ENCODE peak calls at places on chromosomes 4 and X, in five cellular contexts. W is endothelial cell of umbilical vein, E is K562, K is SK-N-SH, L is fibroblast of lung. Z is an unnamed sample.
A peak's percentile ranks its signal among the peaks of the same experiment; 100 is the strongest.

GRCh38 chr4:17220816-17221215 is 291.1 kb downstream of the QDPR start:
- DNase-seq in W (no peak), E (no peak), K (no peak), L (no peak), Z (no peak)

GRCh38 chrX:47278684-47279083 is 45.9 kb downstream of the USP11 start:
- DNase-seq in W (no peak), E (no peak), K (no peak), L (peak; percentile 46), Z (no peak)

GRCh38 chrX:23694606-23695005 is 27.3 kb downstream of the PRDX4 start:
- DNase-seq in W (peak; percentile 42), E (peak; percentile 67), K (peak; percentile 67), L (peak; percentile 62), Z (peak; percentile 43)

GRCh38 chrX:12946838-12947544 is 27.9 kb upstream of the TMSB4X start:
- DNase-seq in W (peak; percentile 90), E (peak; percentile 74), K (peak; percentile 62), L (peak; percentile 86), Z (peak; percentile 94)

GRCh38 chrX:47186096-47186740 is 7.4 kb upstream of the UBA1 start:
- DNase-seq in W (no peak), E (no peak), K (no peak), L (no peak), Z (no peak)

GRCh38 chrX:7154040-7154597 is 6.2 kb upstream of the PUDP start:
- DNase-seq in W (no peak), E (no peak), K (no peak), L (no peak), Z (peak; percentile 53)

GRCh38 chr4:139872274-139872673 is 206.7 kb downstream of the MGST2 start:
- DNase-seq in W (peak; percentile 93), E (no peak), K (no peak), L (peak; percentile 89), Z (peak; percentile 15)

GRCh38 chr4:114057746-114058145 is 78.3 kb upstream of the ARSJ start:
- DNase-seq in W (no peak), E (no peak), K (no peak), L (no peak), Z (no peak)

GRCh38 chrX:150455220-150455618 is 92.1 kb downstream of the MAMLD1 start:
- DNase-seq in W (no peak), E (no peak), K (no peak), L (peak; percentile 14), Z (no peak)

GRCh38 chr4:110503588-110504435 is 27.9 kb downstream of the ENPEP start:
- DNase-seq in W (no peak), E (no peak), K (no peak), L (peak; percentile 34), Z (no peak)

GRCh38 chr4:38099908-38100407 is 139.8 kb downstream of the PTTG2 start:
- DNase-seq in W (peak; percentile 84), E (no peak), K (no peak), L (peak; percentile 61), Z (no peak)

GRCh38 chrX:25968920-25969319 is 169.2 kb upstream of the MAGEB18 start:
- DNase-seq in W (peak; percentile 33), E (peak; percentile 4), K (peak; percentile 35), L (peak; percentile 27), Z (no peak)

GRCh38 chr4:158162637-158163036 is 10.2 kb downstream of the GASK1B start:
- DNase-seq in W (peak; percentile 78), E (no peak), K (no peak), L (no peak), Z (no peak)

GRCh38 chr4:73897380-73898136 is 28.4 kb downstream of the CXCL1 start:
- DNase-seq in W (no peak), E (no peak), K (no peak), L (peak; percentile 82), Z (no peak)

GRCh38 chr4:89193828-89194227 is 82.5 kb downstream of the TIGD2 start:
- DNase-seq in W (peak; percentile 58), E (no peak), K (no peak), L (no peak), Z (no peak)

GRCh38 chr4:76489799-76490176 is 54.8 kb downstream of the SHROOM3 start:
- DNase-seq in W (no peak), E (no peak), K (no peak), L (no peak), Z (no peak)

GRCh38 chr4:30757357-30757756 is 37.2 kb downstream of the PCDH7 start:
- DNase-seq in W (peak; percentile 90), E (no peak), K (no peak), L (peak; percentile 76), Z (peak; percentile 52)

GRCh38 chr4:81442479-81443085 is 29.1 kb downstream of the RASGEF1B start:
- DNase-seq in W (no peak), E (no peak), K (no peak), L (peak; percentile 69), Z (no peak)

GRCh38 chr4:184392748-184393334 is 81.5 kb downstream of the IRF2 start:
- DNase-seq in W (no peak), E (no peak), K (no peak), L (no peak), Z (no peak)

GRCh38 chr4:96698891-96699290 is 859.0 kb downstream of the PDHA2 start:
- DNase-seq in W (no peak), E (no peak), K (no peak), L (no peak), Z (no peak)

GRCh38 chr4:186191266-186192067 is at the start of gene CYP4V2:
- DNase-seq in W (peak; percentile 28), E (peak; percentile 89), K (peak; percentile 90), L (peak; percentile 85), Z (peak; percentile 78)

GRCh38 chr4:107719211-107719926 is 665 bp downstream of the PAPSS1 start:
- DNase-seq in W (peak; percentile 47), E (peak; percentile 13), K (no peak), L (peak; percentile 19), Z (no peak)

GRCh38 chrX:106069048-106069447 is 30.5 kb upstream of the SERPINA7 start:
- DNase-seq in W (no peak), E (no peak), K (no peak), L (no peak), Z (no peak)

GRCh38 chr4:3485011-3485881 is 22.1 kb downstream of the DOK7 start:
- DNase-seq in W (no peak), E (no peak), K (no peak), L (no peak), Z (peak; percentile 91)

GRCh38 chr4:27711041-27711440 is 850.4 kb downstream of the STIM2 start:
- DNase-seq in W (no peak), E (no peak), K (no peak), L (no peak), Z (no peak)

GRCh38 chr4:29983890-29984289 is 736.3 kb upstream of the PCDH7 start:
- DNase-seq in W (no peak), E (no peak), K (no peak), L (no peak), Z (no peak)

GRCh38 chr4:24274401-24275035 is 309.8 kb downstream of the DHX15 start:
- DNase-seq in W (no peak), E (no peak), K (no peak), L (peak; percentile 83), Z (no peak)

GRCh38 chrX:14496674-14497073 is 32.7 kb upstream of the GLRA2 start:
- DNase-seq in W (no peak), E (no peak), K (no peak), L (no peak), Z (no peak)
- H2AFZ ChIP-seq in W (no peak overlapping the region), E (no peak overlapping the region), K (peak overlapping the region; percentile 19), L (peak overlapping the region; percentile 29), Z (peak overlapping the region; percentile 60)

GRCh38 chr4:72119946-72120345 is 88.1 kb downstream of the NPFFR2 start:
- DNase-seq in W (no peak), E (no peak), K (no peak), L (no peak), Z (peak; percentile 29)
- H2AFZ ChIP-seq in W (no peak overlapping the region), E (no peak overlapping the region), K (no peak overlapping the region), L (no peak overlapping the region), Z (peak overlapping the region; percentile 27)

GRCh38 chrX:154481911-154482601 is 3.0 kb upstream of the LAGE3 start:
- DNase-seq in W (no peak), E (no peak), K (no peak), L (no peak), Z (no peak)
- H2AFZ ChIP-seq in W (no peak overlapping the region), E (peak overlapping the region; percentile 26), K (no peak overlapping the region), L (no peak overlapping the region), Z (no peak overlapping the region)

DNA sequence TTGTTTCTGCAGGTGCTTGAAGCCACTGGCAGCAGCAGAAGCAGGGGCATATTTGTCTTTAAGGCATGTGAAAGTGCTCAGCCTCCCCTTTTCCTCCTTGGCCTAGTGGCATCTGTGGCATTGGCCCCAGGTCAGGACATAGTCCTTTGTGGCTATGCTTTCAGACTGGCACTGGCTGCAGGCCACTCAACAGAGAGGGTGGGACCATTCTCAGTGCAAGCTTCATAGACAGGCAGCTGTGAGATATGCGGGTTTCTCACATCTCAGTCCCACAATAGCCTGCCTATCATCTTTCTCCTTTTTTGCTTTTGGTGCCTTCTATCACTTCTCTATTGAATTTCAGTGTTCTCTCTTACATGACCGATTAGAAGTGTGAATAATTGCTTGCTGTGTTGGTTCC is 104.8 kb downstream of the ACTRT1 start:
- DNase-seq in W (no peak), E (no peak), K (no peak), L (no peak), Z (no peak)
- H2AFZ ChIP-seq in W (no peak overlapping the region), E (no peak overlapping the region), K (no peak overlapping the region), L (no peak overlapping the region), Z (no peak overlapping the region)

GRCh38 chrX:3286196-3286920 is 60.1 kb downstream of the MXRA5 start:
- DNase-seq in W (peak; percentile 28), E (no peak), K (no peak), L (peak; percentile 79), Z (peak; percentile 0)
- H2AFZ ChIP-seq in W (no peak overlapping the region), E (no peak overlapping the region), K (peak overlapping the region; percentile 51), L (no peak overlapping the region), Z (no peak overlapping the region)

Z was measured in PC-9.